ENCODE peak calls at places on chromosomes 12 and 14, in nine cellular contexts. M is amniotic stem cell, Q is AG08396, Z is kidney glomerular epithelial cell, X is cardiac septum, C is NCI-H460, Y is NCI-H1694 treated with DMSO at 0.1 percent for 48 hours, F is AG04449, P is anterior cingulate cortex. N is an unnamed sample.

GRCh38 chr12:52873832-52874572 is 25.2 kb upstream of the KRT78 start:
- DNase-seq in M (peak; percentile 79), Q (peak; percentile 99), Z (peak; percentile 87), X (peak; percentile 94), C (peak; percentile 93), Y (peak; percentile 56), F (no peak), P (no peak), N (peak; percentile 96)

GRCh38 chr14:57091030-57091608 is 177.6 kb downstream of the EXOC5 start:
- DNase-seq in M (no peak), Q (no peak), Z (no peak), X (no peak), C (no peak), Y (no peak), F (no peak), P (no peak), N (no peak)

GRCh38 chr12:24487606-24488005 is 461.3 kb downstream of the BCAT1 start:
- DNase-seq in M (no peak), Q (no peak), Z (no peak), X (no peak), C (no peak), Y (no peak), F (no peak), P (no peak), N (no peak)

GRCh38 chr12:99121476-99121965 is 476.4 kb downstream of the APAF1 start:
- DNase-seq in M (no peak), Q (no peak), Z (no peak), X (no peak), C (no peak), Y (no peak), F (no peak), P (no peak), N (no peak)

GRCh38 chr14:67464377-67464776 is 24.1 kb downstream of the TMEM229B start:
- DNase-seq in M (no peak), Q (no peak), Z (no peak), X (no peak), C (no peak), Y (no peak), F (no peak), P (no peak), N (no peak)

GRCh38 chr12:131618303-131618658 is 92.6 kb upstream of the SFSWAP start:
- DNase-seq in M (no peak), Q (peak; percentile 42), Z (no peak), X (no peak), C (peak; percentile 40), Y (no peak), F (no peak), P (no peak), N (no peak)

GRCh38 chr12:114440450-114441383 is 34.8 kb upstream of the TBX5 start:
- DNase-seq in M (no peak), Q (no peak), Z (no peak), X (no peak), C (no peak), Y (no peak), F (no peak), P (no peak), N (no peak)

GRCh38 chr12:109735825-109736551 is 22.4 kb downstream of the FAM222A start:
- DNase-seq in M (no peak), Q (no peak), Z (no peak), X (peak; percentile 74), C (no peak), Y (no peak), F (no peak), P (no peak), N (no peak)

GRCh38 chr12:53047221-53048032 is 2.4 kb upstream of the TNS2 start:
- DNase-seq in M (no peak), Q (peak; percentile 90), Z (peak; percentile 78), X (peak; percentile 89), C (peak; percentile 56), Y (peak; percentile 26), F (no peak), P (no peak), N (peak; percentile 67)

GRCh38 chr14:106879241-106879640 is 1352.9 kb downstream of the TMEM121 start:
- DNase-seq in M (no peak), Q (no peak), Z (peak; percentile 26), X (no peak), C (peak; percentile 47), Y (peak; percentile 50), F (no peak), P (no peak), N (peak; percentile 23)

GRCh38 chr12:52899338-52900035 is 5.4 kb downstream of the KRT8 start:
- DNase-seq in M (no peak), Q (no peak), Z (no peak), X (no peak), C (no peak), Y (no peak), F (no peak), P (no peak), N (no peak)

GRCh38 chr14:65922166-65922565 is 509.6 kb downstream of the FUT8 start:
- DNase-seq in M (no peak), Q (no peak), Z (no peak), X (no peak), C (no peak), Y (peak; percentile 8), F (no peak), P (no peak), N (no peak)

GRCh38 chr12:109951751-109952150 is 44.4 kb downstream of the GIT2 start:
- DNase-seq in M (no peak), Q (peak; percentile 55), Z (peak; percentile 90), X (no peak), C (no peak), Y (no peak), F (peak; percentile 33), P (no peak), N (no peak)

GRCh38 chr12:113271853-113272561 is 50.7 kb downstream of the TPCN1 start:
- DNase-seq in M (peak; percentile 63), Q (peak; percentile 90), Z (peak; percentile 69), X (peak; percentile 88), C (no peak), Y (no peak), F (peak; percentile 37), P (peak; percentile 38), N (no peak)

GRCh38 chr12:75208851-75209781 is 523 bp downstream of the KCNC2 start:
- DNase-seq in M (no peak), Q (peak; percentile 58), Z (peak; percentile 8), X (no peak), C (no peak), Y (no peak), F (no peak), P (no peak), N (no peak)

GRCh38 chr12:92561543-92561899 is 141.3 kb upstream of the PLEKHG7 start:
- DNase-seq in M (no peak), Q (peak; percentile 57), Z (no peak), X (no peak), C (no peak), Y (no peak), F (peak; percentile 60), P (no peak), N (no peak)

GRCh38 chr12:182381-182883 is 31.5 kb downstream of the SLC6A12 start:
- DNase-seq in M (peak; percentile 17), Q (peak; percentile 91), Z (peak; percentile 62), X (no peak), C (no peak), Y (no peak), F (peak; percentile 21), P (no peak), N (peak; percentile 67)

GRCh38 chr12:26732010-26732908 is 100.7 kb downstream of the ITPR2 start:
- DNase-seq in M (no peak), Q (no peak), Z (no peak), X (no peak), C (no peak), Y (no peak), F (no peak), P (no peak), N (no peak)

GRCh38 chr12:3116106-3116898 is 39.1 kb downstream of the TSPAN9 start:
- DNase-seq in M (no peak), Q (no peak), Z (no peak), X (no peak), C (no peak), Y (no peak), F (no peak), P (no peak), N (no peak)

GRCh38 chr12:68373836-68374314 is 41.7 kb upstream of the MDM1 start:
- DNase-seq in M (no peak), Q (no peak), Z (no peak), X (no peak), C (no peak), Y (no peak), F (no peak), P (no peak), N (no peak)

GRCh38 chr14:39469094-39469710 is 37.0 kb upstream of the FBXO33 start:
- DNase-seq in M (no peak), Q (no peak), Z (no peak), X (no peak), C (no peak), Y (no peak), F (no peak), P (no peak), N (peak; percentile 35)

GRCh38 chr12:54604436-54604835 is 16.0 kb upstream of the PPP1R1A start:
- DNase-seq in M (no peak), Q (no peak), Z (no peak), X (no peak), C (no peak), Y (no peak), F (no peak), P (no peak), N (no peak)

GRCh38 chr12:59657266-59657665 is 61.4 kb downstream of the SLC16A7 start:
- DNase-seq in M (no peak), Q (no peak), Z (peak; percentile 50), X (no peak), C (no peak), Y (no peak), F (no peak), P (no peak), N (no peak)

GRCh38 chr12:130994821-130995375 is 41.2 kb downstream of the ADGRD1 start:
- DNase-seq in M (no peak), Q (no peak), Z (no peak), X (no peak), C (no peak), Y (no peak), F (no peak), P (no peak), N (no peak)

GRCh38 chr12:54030889-54031860 is 1.7 kb upstream of the HOXC5 start:
- DNase-seq in M (no peak), Q (no peak), Z (no peak), X (no peak), C (no peak), Y (no peak), F (no peak), P (no peak), N (no peak)

GRCh38 chr14:35378638-35379568 is 25.6 kb downstream of the NFKBIA start:
- DNase-seq in M (no peak), Q (no peak), Z (no peak), X (no peak), C (no peak), Y (no peak), F (no peak), P (no peak), N (no peak)

GRCh38 chr14:40847496-40847895 is 759.2 kb upstream of the LRFN5 start:
- DNase-seq in M (no peak), Q (no peak), Z (no peak), X (no peak), C (no peak), Y (no peak), F (no peak), P (no peak), N (no peak)

GRCh38 chr12:51906452-51907082 is 737 bp upstream of the ACVRL1 start:
- DNase-seq in M (no peak), Q (no peak), Z (no peak), X (no peak), C (no peak), Y (no peak), F (no peak), P (no peak), N (no peak)

N was measured in A549.